ENCODE peak calls at places on chromosomes 1 and 21, in eight cellular contexts. One of them, this sample, is unnamed.

GRCh38 chr1:9671377-9672140 is 20.0 kb downstream of the PIK3CD start:
- DNase-seq in coronary artery: no peak
- DNase-seq in heart right ventricle: no peak
- DNase-seq in H1: no peak
- DNase-seq in lung: peak; percentile 50
- DNase-seq in Panc1: peak; percentile 50
- DNase-seq in CD4-positive, CD25-positive, alpha-beta regulatory T cell: no peak
- DNase-seq in A549: peak; percentile 69
- DNase-seq in this sample: no peak

GRCh38 chr1:12525311-12526181 is 92.5 kb downstream of the DHRS3 start:
- DNase-seq in coronary artery: no peak
- DNase-seq in heart right ventricle: no peak
- DNase-seq in H1: no peak
- DNase-seq in lung: peak; percentile 75
- DNase-seq in Panc1: no peak
- DNase-seq in CD4-positive, CD25-positive, alpha-beta regulatory T cell: no peak
- DNase-seq in A549: peak; percentile 79
- DNase-seq in this sample: peak; percentile 77

GRCh38 chr1:45221716-45222115 is 15.3 kb upstream of the ZSWIM5 start:
- DNase-seq in coronary artery: no peak
- DNase-seq in heart right ventricle: no peak
- DNase-seq in H1: no peak
- DNase-seq in lung: no peak
- DNase-seq in Panc1: no peak
- DNase-seq in CD4-positive, CD25-positive, alpha-beta regulatory T cell: no peak
- DNase-seq in A549: no peak
- DNase-seq in this sample: no peak

GRCh38 chr1:30650959-30651320 is 72.4 kb downstream of the MATN1 start:
- DNase-seq in coronary artery: no peak
- DNase-seq in heart right ventricle: no peak
- DNase-seq in H1: no peak
- DNase-seq in lung: no peak
- DNase-seq in Panc1: no peak
- DNase-seq in CD4-positive, CD25-positive, alpha-beta regulatory T cell: no peak
- DNase-seq in A549: no peak
- DNase-seq in this sample: no peak

GRCh38 chr1:247210062-247210385 is 38.2 kb upstream of the ZNF124 start:
- DNase-seq in coronary artery: no peak
- DNase-seq in heart right ventricle: no peak
- DNase-seq in H1: no peak
- DNase-seq in lung: no peak
- DNase-seq in Panc1: no peak
- DNase-seq in CD4-positive, CD25-positive, alpha-beta regulatory T cell: no peak
- DNase-seq in A549: no peak
- DNase-seq in this sample: no peak

GRCh38 chr1:17717595-17717994 is 37.5 kb upstream of the ACTL8 start:
- DNase-seq in coronary artery: no peak
- DNase-seq in heart right ventricle: no peak
- DNase-seq in H1: no peak
- DNase-seq in lung: no peak
- DNase-seq in Panc1: no peak
- DNase-seq in CD4-positive, CD25-positive, alpha-beta regulatory T cell: no peak
- DNase-seq in A549: no peak
- DNase-seq in this sample: no peak

GRCh38 chr1:27536767-27537166 is 46.8 kb upstream of the WASF2 start:
- DNase-seq in coronary artery: peak; percentile 87
- DNase-seq in heart right ventricle: peak; percentile 76
- DNase-seq in H1: no peak
- DNase-seq in lung: no peak
- DNase-seq in Panc1: no peak
- DNase-seq in CD4-positive, CD25-positive, alpha-beta regulatory T cell: no peak
- DNase-seq in A549: peak; percentile 46
- DNase-seq in this sample: no peak

GRCh38 chr1:181985281-181985680 is 76.2 kb downstream of the ZNF648 start:
- DNase-seq in coronary artery: no peak
- DNase-seq in heart right ventricle: no peak
- DNase-seq in H1: no peak
- DNase-seq in lung: no peak
- DNase-seq in Panc1: no peak
- DNase-seq in CD4-positive, CD25-positive, alpha-beta regulatory T cell: no peak
- DNase-seq in A549: no peak
- DNase-seq in this sample: no peak

GRCh38 chr1:64898107-64898861 is 68.1 kb downstream of the JAK1 start:
- DNase-seq in coronary artery: peak; percentile 92
- DNase-seq in heart right ventricle: peak; percentile 65
- DNase-seq in H1: no peak
- DNase-seq in lung: peak; percentile 76
- DNase-seq in Panc1: peak; percentile 92
- DNase-seq in CD4-positive, CD25-positive, alpha-beta regulatory T cell: no peak
- DNase-seq in A549: peak; percentile 97
- DNase-seq in this sample: peak; percentile 85

GRCh38 chr1:20732588-20733360 is at the start of gene SH2D5:
- DNase-seq in coronary artery: peak; percentile 86
- DNase-seq in heart right ventricle: no peak
- DNase-seq in H1: peak; percentile 56
- DNase-seq in lung: peak; percentile 77
- DNase-seq in Panc1: peak; percentile 98
- DNase-seq in CD4-positive, CD25-positive, alpha-beta regulatory T cell: peak; percentile 89
- DNase-seq in A549: peak; percentile 93
- DNase-seq in this sample: peak; percentile 70

GRCh38 chr21:16193758-16194606 is 464.2 kb downstream of the USP25 start:
- DNase-seq in coronary artery: peak; percentile 76
- DNase-seq in heart right ventricle: peak; percentile 48
- DNase-seq in H1: peak; percentile 27
- DNase-seq in lung: peak; percentile 45
- DNase-seq in Panc1: no peak
- DNase-seq in CD4-positive, CD25-positive, alpha-beta regulatory T cell: no peak
- DNase-seq in A549: peak; percentile 81
- DNase-seq in this sample: peak; percentile 28

GRCh38 chr1:243851129-243851756 is 1.2 kb upstream of the AKT3 start:
- DNase-seq in coronary artery: no peak
- DNase-seq in heart right ventricle: no peak
- DNase-seq in H1: no peak
- DNase-seq in lung: peak; percentile 34
- DNase-seq in Panc1: no peak
- DNase-seq in CD4-positive, CD25-positive, alpha-beta regulatory T cell: no peak
- DNase-seq in A549: no peak
- DNase-seq in this sample: no peak

GRCh38 chr1:41514381-41514780 is 29.9 kb upstream of the EDN2 start:
- DNase-seq in coronary artery: no peak
- DNase-seq in heart right ventricle: no peak
- DNase-seq in H1: no peak
- DNase-seq in lung: peak; percentile 29
- DNase-seq in Panc1: no peak
- DNase-seq in CD4-positive, CD25-positive, alpha-beta regulatory T cell: no peak
- DNase-seq in A549: no peak
- DNase-seq in this sample: peak; percentile 71

GRCh38 chr21:45590726-45591618 is 48.7 kb upstream of the SLC19A1 start:
- DNase-seq in coronary artery: peak; percentile 62
- DNase-seq in heart right ventricle: peak; percentile 47
- DNase-seq in H1: no peak
- DNase-seq in lung: no peak
- DNase-seq in Panc1: no peak
- DNase-seq in CD4-positive, CD25-positive, alpha-beta regulatory T cell: peak; percentile 61
- DNase-seq in A549: no peak
- DNase-seq in this sample: no peak

GRCh38 chr1:24900486-24900849 is 29.6 kb downstream of the RUNX3 start:
- DNase-seq in coronary artery: peak; percentile 45
- DNase-seq in heart right ventricle: no peak
- DNase-seq in H1: no peak
- DNase-seq in lung: no peak
- DNase-seq in Panc1: no peak
- DNase-seq in CD4-positive, CD25-positive, alpha-beta regulatory T cell: no peak
- DNase-seq in A549: no peak
- DNase-seq in this sample: no peak

GRCh38 chr21:45886610-45887026 is 95.0 kb upstream of the COL6A1 start:
- DNase-seq in coronary artery: no peak
- DNase-seq in heart right ventricle: no peak
- DNase-seq in H1: no peak
- DNase-seq in lung: no peak
- DNase-seq in Panc1: no peak
- DNase-seq in CD4-positive, CD25-positive, alpha-beta regulatory T cell: no peak
- DNase-seq in A549: no peak
- DNase-seq in this sample: no peak

GRCh38 chr1:187413770-187414169 is 585.0 kb downstream of the PLA2G4A start:
- DNase-seq in coronary artery: no peak
- DNase-seq in heart right ventricle: no peak
- DNase-seq in H1: no peak
- DNase-seq in lung: no peak
- DNase-seq in Panc1: peak; percentile 13
- DNase-seq in CD4-positive, CD25-positive, alpha-beta regulatory T cell: no peak
- DNase-seq in A549: peak; percentile 12
- DNase-seq in this sample: no peak

GRCh38 chr1:23524716-23525401 is 6.2 kb downstream of the E2F2 start:
- DNase-seq in coronary artery: no peak
- DNase-seq in heart right ventricle: no peak
- DNase-seq in H1: no peak
- DNase-seq in lung: no peak
- DNase-seq in Panc1: no peak
- DNase-seq in CD4-positive, CD25-positive, alpha-beta regulatory T cell: peak; percentile 87
- DNase-seq in A549: no peak
- DNase-seq in this sample: peak; percentile 92

GRCh38 chr21:42650441-42651421 is 2.7 kb upstream of the PDE9A start:
- DNase-seq in coronary artery: no peak
- DNase-seq in heart right ventricle: no peak
- DNase-seq in H1: no peak
- DNase-seq in lung: no peak
- DNase-seq in Panc1: no peak
- DNase-seq in CD4-positive, CD25-positive, alpha-beta regulatory T cell: no peak
- DNase-seq in A549: no peak
- DNase-seq in this sample: no peak

GRCh38 chr1:35111106-35111505 is 31.9 kb downstream of the ZMYM1 start:
- DNase-seq in coronary artery: no peak
- DNase-seq in heart right ventricle: no peak
- DNase-seq in H1: no peak
- DNase-seq in lung: no peak
- DNase-seq in Panc1: no peak
- DNase-seq in CD4-positive, CD25-positive, alpha-beta regulatory T cell: no peak
- DNase-seq in A549: peak; percentile 23
- DNase-seq in this sample: no peak

GRCh38 chr1:21904725-21905520 is 32.2 kb downstream of the HSPG2 start:
- DNase-seq in coronary artery: peak; percentile 91
- DNase-seq in heart right ventricle: peak; percentile 59
- DNase-seq in H1: no peak
- DNase-seq in lung: peak; percentile 58
- DNase-seq in Panc1: no peak
- DNase-seq in CD4-positive, CD25-positive, alpha-beta regulatory T cell: no peak
- DNase-seq in A549: peak; percentile 67
- DNase-seq in this sample: peak; percentile 84

DNA sequence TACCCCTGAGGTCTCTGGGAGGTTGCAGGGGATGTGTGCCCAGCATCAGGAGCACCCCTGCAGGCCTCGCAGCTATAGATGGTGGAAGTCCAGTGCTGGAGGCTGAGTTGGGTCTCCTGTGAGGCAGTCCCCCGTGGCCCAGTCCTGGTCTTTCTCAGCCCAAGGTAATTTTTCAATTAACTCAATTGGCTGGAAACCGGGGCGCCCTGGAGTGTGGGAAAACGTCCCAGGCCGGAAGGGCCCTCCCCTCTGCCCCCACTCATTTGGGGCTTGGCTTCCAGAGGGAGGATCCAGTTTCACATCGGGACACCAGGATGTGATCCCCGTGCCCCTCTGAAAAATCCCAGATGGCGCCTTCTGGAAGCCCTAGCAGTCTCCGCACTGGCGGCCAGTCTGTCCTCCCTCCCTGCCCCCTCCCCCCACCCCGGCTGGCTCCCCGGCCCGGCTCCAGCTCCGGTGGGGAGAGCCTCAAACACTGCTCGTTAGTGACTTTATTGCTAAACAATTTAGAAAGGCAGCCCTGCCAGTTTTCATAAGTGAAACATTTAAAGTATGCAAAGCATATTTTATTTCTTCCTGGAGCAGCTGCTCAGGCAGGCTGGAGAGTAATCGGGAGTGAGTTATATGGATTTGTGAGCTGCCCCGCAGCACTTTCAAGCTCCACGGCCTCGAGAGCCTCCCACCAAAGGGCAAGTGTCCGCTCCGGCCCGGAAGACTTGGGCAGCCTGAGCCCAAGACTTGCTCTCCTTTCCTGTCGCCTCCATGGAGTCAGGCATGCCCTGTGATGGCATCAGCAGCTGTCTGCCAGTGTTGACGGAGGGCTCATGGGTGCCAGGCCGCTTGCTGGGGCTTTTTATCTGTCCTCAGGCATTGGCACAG is 208.2 kb upstream of the TMEM51 start:
- DNase-seq in coronary artery: peak; percentile 84
- DNase-seq in heart right ventricle: peak; percentile 49
- DNase-seq in H1: no peak
- DNase-seq in lung: peak; percentile 48
- DNase-seq in Panc1: no peak
- DNase-seq in CD4-positive, CD25-positive, alpha-beta regulatory T cell: no peak
- DNase-seq in A549: no peak
- DNase-seq in this sample: peak; percentile 43
- H3K27ac ChIP-seq in coronary artery: peak overlapping the region; percentile 97
- H3K27ac ChIP-seq in heart right ventricle: peak overlapping the region; percentile 75
- H3K27ac ChIP-seq in H1: no peak overlapping the region
- H3K27ac ChIP-seq in lung: no peak overlapping the region
- H3K27ac ChIP-seq in Panc1: no peak overlapping the region
- H3K27ac ChIP-seq in CD4-positive, CD25-positive, alpha-beta regulatory T cell: no peak overlapping the region
- H3K27ac ChIP-seq in A549: no peak overlapping the region
- H3K27ac ChIP-seq in this sample: peak overlapping the region; percentile 86

GRCh38 chr1:66532798-66533783 is 862 bp upstream of the SGIP1 start:
- DNase-seq in coronary artery: peak; percentile 74
- DNase-seq in heart right ventricle: peak; percentile 42
- DNase-seq in H1: no peak
- DNase-seq in lung: no peak
- DNase-seq in Panc1: no peak
- DNase-seq in CD4-positive, CD25-positive, alpha-beta regulatory T cell: no peak
- DNase-seq in A549: no peak
- DNase-seq in this sample: no peak
- H3K4me3 ChIP-seq in coronary artery: peak overlapping the region; percentile 72
- H3K4me3 ChIP-seq in heart right ventricle: peak overlapping the region; percentile 37
- H3K4me3 ChIP-seq in H1: peak overlapping the region; percentile 77
- H3K4me3 ChIP-seq in lung: peak overlapping the region; percentile 22
- H3K4me3 ChIP-seq in Panc1: peak overlapping the region; percentile 58
- H3K4me3 ChIP-seq in CD4-positive, CD25-positive, alpha-beta regulatory T cell: no peak overlapping the region
- H3K4me3 ChIP-seq in A549: no peak overlapping the region
- H3K4me3 ChIP-seq in this sample: peak overlapping the region; percentile 34

DNA sequence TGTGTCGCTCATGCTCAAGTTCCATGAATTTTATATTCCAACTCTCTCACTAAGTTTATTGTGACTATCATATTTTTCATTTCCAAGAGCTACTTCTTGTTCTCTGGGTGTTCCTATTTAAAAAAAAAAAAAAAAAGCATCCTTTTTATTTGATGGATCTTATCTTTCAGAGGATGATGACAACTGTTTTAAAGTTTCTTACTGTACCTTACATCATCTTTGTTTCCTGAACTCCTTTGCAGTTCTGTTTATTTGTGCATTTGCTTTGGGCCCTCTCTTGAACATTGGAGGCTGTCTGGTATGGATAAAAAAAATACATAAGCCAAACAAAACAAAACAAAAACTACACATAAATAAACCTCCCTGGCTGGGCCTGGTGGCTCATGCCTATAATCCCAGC is 32.1 kb upstream of the FAM20B start:
- DNase-seq in coronary artery: no peak
- DNase-seq in heart right ventricle: no peak
- DNase-seq in H1: no peak
- DNase-seq in lung: no peak
- DNase-seq in Panc1: no peak
- DNase-seq in CD4-positive, CD25-positive, alpha-beta regulatory T cell: no peak
- DNase-seq in A549: no peak
- DNase-seq in this sample: no peak
- H3K27ac ChIP-seq in coronary artery: no peak overlapping the region
- H3K27ac ChIP-seq in heart right ventricle: no peak overlapping the region
- H3K27ac ChIP-seq in H1: no peak overlapping the region
- H3K27ac ChIP-seq in lung: no peak overlapping the region
- H3K27ac ChIP-seq in Panc1: no peak overlapping the region
- H3K27ac ChIP-seq in CD4-positive, CD25-positive, alpha-beta regulatory T cell: no peak overlapping the region
- H3K27ac ChIP-seq in A549: no peak overlapping the region
- H3K27ac ChIP-seq in this sample: no peak overlapping the region

GRCh38 chr1:151158311-151158710 is 1.9 kb downstream of the TNFAIP8L2 start:
- DNase-seq in coronary artery: no peak
- DNase-seq in heart right ventricle: no peak
- DNase-seq in H1: no peak
- DNase-seq in lung: no peak
- DNase-seq in Panc1: no peak
- DNase-seq in CD4-positive, CD25-positive, alpha-beta regulatory T cell: no peak
- DNase-seq in A549: no peak
- DNase-seq in this sample: no peak
- H3K4me3 ChIP-seq in coronary artery: no peak overlapping the region
- H3K4me3 ChIP-seq in heart right ventricle: no peak overlapping the region
- H3K4me3 ChIP-seq in H1: no peak overlapping the region
- H3K4me3 ChIP-seq in lung: no peak overlapping the region
- H3K4me3 ChIP-seq in Panc1: no peak overlapping the region
- H3K4me3 ChIP-seq in CD4-positive, CD25-positive, alpha-beta regulatory T cell: peak overlapping the region; percentile 99
- H3K4me3 ChIP-seq in A549: no peak overlapping the region
- H3K4me3 ChIP-seq in this sample: no peak overlapping the region

This sample was measured in colonic mucosa.